ENCODE peak calls at places on chromosome 22, in five cellular contexts. T is H54; Z is left ventricle myocardium inferior; I is small intestine; E is stimulated activated CD8-positive, alpha-beta memory T cell treated with anti-CD3 and anti-CD28 coated beads, Interleukin-2, amount 100 ng/mL, for 48 hours. U is an unnamed sample.

GRCh38 chr22:38413085-38414008 is 41.7 kb downstream of the KCNJ4 start:
- DNase-seq in T (no peak), Z (peak; percentile 53), I (peak; percentile 53), E (no peak), U (no peak)

GRCh38 chr22:26851125-26851524 is 193.7 kb downstream of the MIAT start:
- DNase-seq in T (no peak), Z (no peak), I (no peak), E (no peak), U (no peak)

GRCh38 chr22:49235463-49236300 is 592.0 kb downstream of the BRD1 start:
- DNase-seq in T (no peak), Z (no peak), I (peak; percentile 45), E (no peak), U (no peak)

GRCh38 chr22:45336971-45337431 is 27.3 kb downstream of the FAM118A start:
- DNase-seq in T (no peak), Z (peak; percentile 84), I (no peak), E (no peak), U (no peak)

GRCh38 chr22:27445876-27446275 is 355.7 kb downstream of the MN1 start:
- DNase-seq in T (no peak), Z (peak; percentile 41), I (no peak), E (no peak), U (no peak)

GRCh38 chr22:17777005-17777716 is 2.9 kb upstream of the BID start:
- DNase-seq in T (no peak), Z (no peak), I (peak; percentile 44), E (peak; percentile 57), U (peak; percentile 55)

GRCh38 chr22:37213218-37213855 is 1.1 kb upstream of the SSTR3 start:
- DNase-seq in T (no peak), Z (no peak), I (no peak), E (no peak), U (no peak)

GRCh38 chr22:37753746-37754145 is 54.0 kb upstream of the GCAT start:
- DNase-seq in T (no peak), Z (peak; percentile 44), I (no peak), E (no peak), U (no peak)

GRCh38 chr22:46121079-46121478 is 29.2 kb upstream of the PPARA start:
- DNase-seq in T (no peak), Z (no peak), I (no peak), E (no peak), U (no peak)

GRCh38 chr22:24460418-24461089 is 33.2 kb downstream of the ADORA2A start:
- DNase-seq in T (no peak), Z (no peak), I (peak; percentile 26), E (no peak), U (no peak)

GRCh38 chr22:43110927-43111623 is 525 bp downstream of the BIK start:
- DNase-seq in T (no peak), Z (no peak), I (peak; percentile 70), E (no peak), U (peak; percentile 32)

GRCh38 chr22:50677493-50678217 is 5.0 kb downstream of the SHANK3 start:
- DNase-seq in T (no peak), Z (no peak), I (no peak), E (no peak), U (no peak)

GRCh38 chr22:46433318-46433717 is 97.8 kb downstream of the TRMU start:
- DNase-seq in T (no peak), Z (no peak), I (no peak), E (no peak), U (no peak)

GRCh38 chr22:36856121-36856791 is 4.5 kb upstream of the NCF4 start:
- DNase-seq in T (peak; percentile 65), Z (peak; percentile 92), I (peak; percentile 86), E (peak; percentile 90), U (peak; percentile 100)

GRCh38 chr22:19463491-19464469 is 15.2 kb downstream of the UFD1 start:
- DNase-seq in T (no peak), Z (peak; percentile 58), I (no peak), E (no peak), U (no peak)

GRCh38 chr22:22810018-22810427 is 77.6 kb upstream of the IGLL5 start:
- DNase-seq in T (no peak), Z (peak; percentile 38), I (peak; percentile 36), E (peak; percentile 31), U (peak; percentile 80)

GRCh38 chr22:21803859-21804258 is 63.6 kb downstream of the MAPK1 start:
- DNase-seq in T (no peak), Z (no peak), I (no peak), E (no peak), U (no peak)

GRCh38 chr22:37340331-37341262 is 58.3 kb downstream of the CYTH4 start:
- DNase-seq in T (no peak), Z (no peak), I (no peak), E (no peak), U (no peak)

GRCh38 chr22:40238425-40239344 is 61.0 kb downstream of the TNRC6B start:
- DNase-seq in T (peak; percentile 56), Z (no peak), I (no peak), E (no peak), U (peak; percentile 11)

U was measured in T-helper 9 cell.